ENCODE peak calls at places on chromosomes 2 and 18, in seven cellular contexts. H, Q, D, N, S, M and U are unnamed samples.

GRCh38 chr2:125224830-125225229 is 1199.7 kb downstream of the CNTNAP5 start:
- DNase-seq in M (no peak), H (no peak), S (no peak), N (no peak), D (no peak), Q (no peak), U (peak; percentile 5)

GRCh38 chr2:219541611-219542180 is 1.9 kb downstream of the CHPF start:
- DNase-seq in N (peak; percentile 74), H (no peak), D (peak; percentile 85), M (peak; percentile 67), S (peak; percentile 43), Q (peak; percentile 60), U (peak; percentile 96)

GRCh38 chr2:177078843-177079242 is 133.8 kb upstream of the HNRNPA3 start:
- DNase-seq in N (no peak), H (no peak), Q (no peak), M (no peak), S (peak; percentile 29), D (no peak), U (no peak)

GRCh38 chr2:134924912-134925311 is 6.3 kb downstream of the CCNT2 start:
- DNase-seq in D (no peak), S (no peak), Q (no peak), N (no peak), H (no peak), M (no peak), U (no peak)

GRCh38 chr2:181165199-181165868 is 184.9 kb downstream of the UBE2E3 start:
- DNase-seq in M (no peak), N (no peak), H (no peak), S (no peak), Q (no peak), D (peak; percentile 57), U (no peak)

GRCh38 chr2:196801986-196802385 is 2.5 kb upstream of the GTF3C3 start:
- DNase-seq in H (no peak), D (no peak), N (no peak), M (no peak), S (no peak), Q (no peak), U (no peak)

GRCh38 chr2:38620282-38620977 is 17.7 kb upstream of the HNRNPLL start:
- DNase-seq in H (peak; percentile 48), D (no peak), M (no peak), N (no peak), S (peak; percentile 38), Q (peak; percentile 87), U (peak; percentile 31)

GRCh38 chr2:230602562-230603230 is 109.9 kb upstream of the CAB39 start:
- DNase-seq in M (peak; percentile 43), Q (no peak), N (no peak), D (peak; percentile 71), H (no peak), S (no peak), U (peak; percentile 9)

GRCh38 chr2:216113572-216113971 is 4.4 kb downstream of the XRCC5 start:
- DNase-seq in M (no peak), Q (no peak), H (no peak), D (no peak), N (no peak), S (no peak), U (no peak)

GRCh38 chr18:76475450-76476203 is 19.4 kb downstream of the ZNF516 start:
- DNase-seq in N (no peak), Q (no peak), S (no peak), D (no peak), M (no peak), H (no peak), U (no peak)

GRCh38 chr2:157466764-157467163 is 22.9 kb upstream of the CYTIP start:
- DNase-seq in S (no peak), N (no peak), H (no peak), Q (no peak), D (no peak), M (no peak), U (no peak)

GRCh38 chr2:160309585-160309984 is 109.5 kb upstream of the ITGB6 start:
- DNase-seq in S (peak; percentile 24), H (no peak), M (no peak), Q (no peak), D (no peak), N (no peak), U (no peak)

GRCh38 chr18:58195278-58195721 is 151.3 kb downstream of the NEDD4L start:
- DNase-seq in D (peak; percentile 37), Q (no peak), M (no peak), H (no peak), N (no peak), S (peak; percentile 27), U (peak; percentile 71)

GRCh38 chr2:239108459-239108858 is 260.6 kb downstream of the TWIST2 start:
- DNase-seq in D (no peak), N (no peak), M (no peak), S (no peak), Q (no peak), H (no peak), U (no peak)

GRCh38 chr18:60259052-60259681 is 113.4 kb downstream of the MC4R start:
- DNase-seq in S (no peak), D (no peak), N (no peak), M (no peak), Q (peak; percentile 9), H (no peak), U (no peak)

GRCh38 chr2:121142452-121142851 is 142.6 kb downstream of the TFCP2L1 start:
- DNase-seq in Q (no peak), D (no peak), H (no peak), N (no peak), M (no peak), S (no peak), U (no peak)